ENCODE peak calls at places on chromosomes 7 and 10, in five cellular contexts. O is astrocyte of the spinal cord, N is GM23338, L is upper lobe of right lung, A is cardiac muscle cell. Q is an unnamed sample.

GRCh38 chr10:17607603-17608332 is 9.4 kb downstream of the HACD1 start:
- DNase-seq in O (peak; percentile 63), N (peak; percentile 79), L (no peak), A (peak; percentile 70), Q (peak; percentile 38)

GRCh38 chr7:893686-894085 is 17.3 kb downstream of the GET4 start:
- DNase-seq in O (no peak), N (no peak), L (no peak), A (no peak), Q (no peak)

GRCh38 chr10:98268694-98269386 is 846 bp upstream of the LOXL4 start:
- DNase-seq in O (no peak), N (peak; percentile 47), L (no peak), A (peak; percentile 36), Q (no peak)

GRCh38 chr7:130393095-130393494 is 12.8 kb downstream of the CPA1 start:
- DNase-seq in O (no peak), N (no peak), L (no peak), A (peak; percentile 74), Q (no peak)

GRCh38 chr10:71713135-71714040 is 6.2 kb downstream of the C10orf105 start:
- DNase-seq in O (peak; percentile 43), N (peak; percentile 17), L (peak; percentile 79), A (peak; percentile 97), Q (no peak)

GRCh38 chr7:30778246-30779025 is 7.2 kb downstream of the MINDY4 start:
- DNase-seq in O (no peak), N (no peak), L (no peak), A (no peak), Q (no peak)

GRCh38 chr7:148485618-148486017 is 104.9 kb upstream of the C7orf33 start:
- DNase-seq in O (peak; percentile 6), N (no peak), L (no peak), A (no peak), Q (no peak)

GRCh38 chr7:146902728-146903127 is 786.1 kb downstream of the CNTNAP2 start:
- DNase-seq in O (no peak), N (no peak), L (no peak), A (no peak), Q (no peak)

GRCh38 chr7:1341361-1341675 is 108.6 kb downstream of the UNCX start:
- DNase-seq in O (no peak), N (no peak), L (no peak), A (no peak), Q (no peak)

GRCh38 chr7:156473476-156474240 is 166.9 kb upstream of the RNF32 start:
- DNase-seq in O (peak; percentile 51), N (peak; percentile 72), L (no peak), A (peak; percentile 14), Q (peak; percentile 11)

GRCh38 chr10:55631071-55631654 is 729.9 kb downstream of the ZWINT start:
- DNase-seq in O (peak; percentile 57), N (peak; percentile 91), L (peak; percentile 80), A (peak; percentile 24), Q (peak; percentile 22)

GRCh38 chr10:22609719-22610118 is 104.7 kb downstream of the PIP4K2A start:
- DNase-seq in O (no peak), N (no peak), L (no peak), A (no peak), Q (no peak)

GRCh38 chr10:107971973-107972372 is 807.5 kb upstream of the SORCS1 start:
- DNase-seq in O (peak; percentile 83), N (no peak), L (no peak), A (peak; percentile 57), Q (peak; percentile 65)

GRCh38 chr10:59880976-59881510 is 25.3 kb downstream of the CCDC6 start:
- DNase-seq in O (no peak), N (no peak), L (no peak), A (no peak), Q (no peak)

GRCh38 chr10:22183771-22184466 is 33.9 kb downstream of the EBLN1 start:
- DNase-seq in O (no peak), N (peak; percentile 8), L (no peak), A (peak; percentile 77), Q (no peak)

GRCh38 chr10:116765549-116766162 is 23.3 kb upstream of the HSPA12A start:
- DNase-seq in O (no peak), N (peak; percentile 79), L (peak; percentile 39), A (peak; percentile 29), Q (no peak)

GRCh38 chr7:100891555-100891954 is 2.0 kb upstream of the UFSP1 start:
- DNase-seq in O (no peak), N (no peak), L (no peak), A (no peak), Q (no peak)

DNA sequence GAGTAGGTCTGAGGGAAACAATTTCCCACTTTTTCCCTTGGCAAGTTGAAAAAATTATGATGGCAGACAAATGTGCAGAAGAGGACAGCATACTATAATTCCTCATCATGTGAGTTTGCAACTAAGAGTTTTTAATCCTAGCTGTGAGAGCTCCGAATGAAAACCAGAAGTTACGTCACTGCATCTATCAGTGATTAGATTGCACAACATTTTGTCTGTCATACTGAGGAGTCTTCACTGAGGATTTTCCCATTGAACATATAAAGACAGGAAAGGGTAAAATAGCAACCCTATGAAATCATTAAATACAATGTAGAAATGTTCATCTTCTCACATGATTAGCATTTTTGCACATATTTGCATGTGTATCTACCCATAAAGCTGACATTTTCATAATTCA is 45.8 kb downstream of the ZNF736 start:
- DNase-seq in O (no peak), N (no peak), L (no peak), A (no peak), Q (no peak)
- H3K4me3 ChIP-seq in O (no peak overlapping the region), N (no peak overlapping the region), L (no peak overlapping the region), A (no peak overlapping the region), Q (no peak overlapping the region)

GRCh38 chr7:7183833-7184463 is 1.6 kb downstream of the C1GALT1 start:
- DNase-seq in O (peak; percentile 52), N (no peak), L (no peak), A (no peak), Q (no peak)

GRCh38 chr7:7182156-7183060 is at the start of gene C1GALT1:
- DNase-seq in O (peak; percentile 99), N (peak; percentile 98), L (peak; percentile 99), A (peak; percentile 99), Q (peak; percentile 96)

GRCh38 chr7:7183061-7183832 is 903 bp downstream of the C1GALT1 start:
- DNase-seq in O (peak; percentile 54), N (peak; percentile 66), L (peak; percentile 87), A (peak; percentile 33), Q (no peak)

GRCh38 chr7:7180725-7181428 is 1.5 kb upstream of the C1GALT1 start:
- DNase-seq in O (no peak), N (no peak), L (no peak), A (no peak), Q (no peak)

GRCh38 chr7:7181519-7182155 is 707 bp upstream of the C1GALT1 start:
- DNase-seq in O (no peak), N (peak; percentile 82), L (peak; percentile 67), A (peak; percentile 45), Q (no peak)
- TF ChIP-seq CTCF in O (no peak), N (peak; percentile 67), L (no peak), A (no peak), Q (no peak)

DNA sequence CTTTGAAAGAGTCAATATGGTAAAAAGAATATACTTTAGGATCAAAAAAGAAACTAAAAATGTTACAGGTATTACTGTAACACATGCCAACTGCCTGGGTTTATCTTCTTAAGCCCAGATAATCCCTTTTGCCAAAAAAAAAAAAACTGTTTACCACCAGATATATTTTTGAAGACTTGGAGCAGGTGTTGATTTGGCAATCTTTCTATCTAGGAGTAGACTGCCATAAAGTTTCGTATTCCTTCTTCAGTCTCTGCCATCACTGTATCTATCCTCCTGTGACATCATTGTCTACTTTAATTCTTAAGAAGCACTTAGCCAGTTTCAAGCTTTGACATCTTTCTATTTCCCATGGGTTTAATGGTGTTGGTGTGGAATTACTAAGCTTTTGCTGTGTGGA is 161.0 kb downstream of the ST7 start:
- DNase-seq in O (no peak), N (no peak), L (no peak), A (no peak), Q (no peak)
- H3K4me3 ChIP-seq in O (no peak overlapping the region), N (no peak overlapping the region), L (no peak overlapping the region), A (no peak overlapping the region), Q (no peak overlapping the region)

DNA sequence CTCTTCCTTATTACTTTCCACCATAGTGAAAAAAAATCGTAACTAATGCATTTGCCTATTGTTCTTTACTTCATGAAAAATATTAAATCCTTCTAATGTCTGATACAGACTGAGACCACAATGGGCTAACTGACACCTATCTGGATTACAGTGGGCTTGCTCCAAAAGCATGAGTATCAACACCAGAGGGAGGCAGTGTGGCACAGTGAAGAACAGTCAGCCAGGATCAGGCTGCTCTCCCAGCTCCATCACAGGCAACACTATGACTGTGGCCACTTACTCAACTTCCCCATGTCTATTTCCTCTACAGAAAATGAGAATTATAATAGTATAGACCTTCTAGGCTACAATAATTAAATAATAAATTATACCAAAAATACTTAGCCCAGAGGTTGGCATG is 97.2 kb downstream of the SLC25A13 start:
- DNase-seq in O (no peak), N (peak; percentile 55), L (no peak), A (peak; percentile 34), Q (no peak)
- TF ChIP-seq CTCF in O (peak; percentile 32), N (peak; percentile 74), L (peak; percentile 15), A (peak; percentile 40), Q (no peak)

GRCh38 chr7:64046041-64046389 is 781 bp downstream of the ZNF727 start:
- DNase-seq in O (no peak), N (no peak), L (no peak), A (no peak), Q (no peak)
- H3K4me3 ChIP-seq in O (no peak overlapping the region), N (no peak overlapping the region), L (peak overlapping the region; percentile 51), A (no peak overlapping the region), Q (no peak overlapping the region)

GRCh38 chr10:79069325-79070090 is 742 bp downstream of the ZMIZ1 start:
- DNase-seq in O (peak; percentile 38), N (peak; percentile 44), L (peak; percentile 86), A (peak; percentile 66), Q (no peak)
- TF ChIP-seq CTCF in O (no peak), N (no peak), L (no peak), A (no peak), Q (peak; percentile 1)

DNA sequence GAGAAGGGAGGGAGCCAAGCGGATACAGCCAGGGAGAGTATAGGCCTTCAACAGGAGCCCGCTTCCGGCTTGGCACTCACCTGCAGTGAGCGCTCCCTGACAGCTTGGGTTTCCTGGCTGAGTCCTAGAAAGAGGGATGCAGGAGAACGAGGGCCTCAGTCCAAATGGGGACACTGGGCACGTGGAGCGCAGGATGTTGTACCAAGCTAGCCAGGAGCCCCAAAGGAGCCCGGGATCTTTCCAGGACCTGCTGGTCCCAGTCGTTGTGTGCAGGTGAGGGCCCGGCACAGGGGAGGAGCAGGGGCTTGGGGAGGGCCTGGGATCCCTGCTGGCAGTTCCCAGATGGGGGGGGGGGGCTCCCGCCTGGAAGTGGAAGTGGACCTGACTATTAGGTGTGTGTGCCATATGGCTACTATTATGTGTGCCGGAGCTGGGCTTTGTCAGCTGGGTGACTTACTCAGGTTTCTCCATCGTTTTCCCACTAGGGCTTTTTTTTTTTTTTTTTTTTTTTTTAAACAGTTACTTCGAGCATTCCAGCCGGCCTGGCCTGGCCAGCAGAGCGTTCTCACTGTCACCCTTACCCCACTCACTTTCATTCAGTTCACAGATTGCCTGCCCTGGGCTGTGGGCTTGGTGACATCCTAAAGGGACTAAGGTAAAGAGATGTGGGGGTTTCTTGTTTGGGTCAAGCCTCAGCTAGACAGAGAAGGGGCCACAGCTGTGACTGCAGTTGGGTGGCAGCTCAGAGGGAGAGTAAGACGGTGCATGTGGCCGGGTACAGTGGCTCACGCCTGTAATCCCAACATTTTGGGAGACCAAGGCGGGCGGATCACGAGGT is 3.8 kb downstream of the AGAP3 start:
- DNase-seq in O (no peak), N (no peak), L (no peak), A (no peak), Q (no peak)
- H3K4me3 ChIP-seq in O (no peak overlapping the region), N (peak overlapping the region; percentile 88), L (peak overlapping the region; percentile 88), A (no peak overlapping the region), Q (no peak overlapping the region)

Q was measured in astrocyte of the cerebellum.